ENCODE peak calls at places on chromosomes 6 and 20, in eight cellular contexts. D is tibial nerve; M is activated naive CD4-positive, alpha-beta T cell; W is HTR-8/SVneo; U is fibroblast of gingiva; F is ELR; G is activated naive CD8-positive, alpha-beta T cell treated with anti-CD3 and anti-CD28 coated beads, Interleukin-2, amount 50 U/mL, for 24 hours; V is HCEC 1CT. E is an unnamed sample.

GRCh38 chr6:12886961-12887775 is 170.6 kb downstream of the PHACTR1 start:
- DNase-seq in D (no peak), F (peak; percentile 78), W (no peak), G (no peak), V (peak; percentile 25), M (no peak), U (no peak), E (no peak)

GRCh38 chr20:9576695-9577094 is 62.3 kb downstream of the LAMP5 start:
- DNase-seq in U (no peak), D (no peak), V (no peak), G (no peak), W (no peak), M (no peak), F (no peak), E (no peak)

GRCh38 chr20:22805219-22805618 is 220.8 kb upstream of the FOXA2 start:
- DNase-seq in M (no peak), W (peak; percentile 55), D (no peak), V (no peak), G (no peak), U (peak; percentile 62), F (peak; percentile 30), E (no peak)

GRCh38 chr6:24188571-24188970 is 62.6 kb downstream of the NRSN1 start:
- DNase-seq in D (no peak), G (no peak), M (no peak), V (no peak), U (no peak), F (no peak), W (no peak), E (no peak)

GRCh38 chr20:50153153-50153499 is 397 bp downstream of the PEDS1 start:
- DNase-seq in V (no peak), M (no peak), G (no peak), F (peak; percentile 51), W (no peak), U (no peak), D (no peak), E (no peak)

GRCh38 chr6:108260809-108261569 is at the start of gene SNX3:
- DNase-seq in M (peak; percentile 83), F (peak; percentile 96), W (peak; percentile 94), V (peak; percentile 98), U (peak; percentile 96), D (peak; percentile 84), G (peak; percentile 92), E (peak; percentile 97)

GRCh38 chr6:93416575-93417420 is 2.6 kb downstream of the EPHA7 start:
- DNase-seq in U (no peak), W (no peak), V (no peak), D (no peak), M (no peak), G (no peak), F (no peak), E (no peak)

GRCh38 chr6:157756708-157757429 is 66.2 kb upstream of the SNX9 start:
- DNase-seq in U (peak; percentile 82), D (peak; percentile 87), V (peak; percentile 65), G (peak; percentile 85), M (peak; percentile 69), F (peak; percentile 82), W (peak; percentile 68), E (peak; percentile 84)

GRCh38 chr6:152642578-152643375 is 5.6 kb upstream of the SYNE1 start:
- DNase-seq in U (peak; percentile 59), W (peak; percentile 30), D (no peak), V (peak; percentile 11), M (no peak), F (peak; percentile 49), G (peak; percentile 12), E (peak; percentile 33)